ENCODE peak calls at places on chromosome 3, in eight cellular contexts. J, N, S, V, C, O, D and T are unnamed samples.
A peak's percentile ranks its signal among the peaks of the same experiment; 100 is the strongest.

GRCh38 chr3:105417538-105418289 is 51.0 kb downstream of the ALCAM start:
- DNase-seq in V (peak; percentile 58), N (no peak), D (no peak), O (no peak), C (no peak), J (no peak), S (peak; percentile 72), T (no peak)

GRCh38 chr3:171458056-171458856 is 1.9 kb downstream of the TNIK start:
- DNase-seq in V (no peak), D (no peak), C (peak; percentile 14), O (no peak), J (no peak), N (no peak), S (no peak), T (no peak)

GRCh38 chr3:7750296-7750695 is 751.3 kb upstream of the LMCD1 start:
- DNase-seq in S (no peak), V (no peak), C (no peak), J (no peak), N (no peak), D (no peak), O (no peak), T (no peak)

GRCh38 chr3:62159693-62160092 is 213.7 kb downstream of the FEZF2 start:
- DNase-seq in D (peak; percentile 87), J (no peak), S (no peak), N (no peak), C (no peak), O (no peak), V (peak; percentile 70), T (no peak)

GRCh38 chr3:151407928-151408327 is 23.4 kb upstream of the P2RY12 start:
- DNase-seq in D (no peak), V (no peak), O (no peak), S (no peak), J (no peak), C (no peak), N (no peak), T (no peak)

GRCh38 chr3:31170932-31171670 is 276.6 kb upstream of the GADL1 start:
- DNase-seq in C (no peak), N (peak; percentile 21), J (no peak), O (no peak), V (peak; percentile 99), D (no peak), S (peak; percentile 57), T (no peak)

GRCh38 chr3:159814161-159814560 is 174.5 kb upstream of the IL12A start:
- DNase-seq in O (no peak), C (no peak), N (peak; percentile 66), D (no peak), V (peak; percentile 53), J (no peak), S (peak; percentile 84), T (no peak)

GRCh38 chr3:155791190-155791589 is 14.9 kb downstream of the C3orf33 start:
- DNase-seq in O (no peak), S (peak; percentile 36), N (no peak), J (no peak), C (no peak), V (peak; percentile 48), D (no peak), T (no peak)

GRCh38 chr3:14289590-14290453 is 111.2 kb downstream of the LSM3 start:
- DNase-seq in D (no peak), N (peak; percentile 24), J (no peak), C (no peak), O (no peak), V (peak; percentile 93), S (peak; percentile 73), T (no peak)

GRCh38 chr3:43177092-43177491 is 71.2 kb upstream of the POMGNT2 start:
- DNase-seq in C (no peak), S (no peak), O (no peak), N (no peak), D (no peak), V (no peak), J (no peak), T (no peak)